ENCODE peak calls at places on chromosomes 16 and 17, in seven cellular contexts. P is ecto neural progenitor cell; Y is T-cell; D is stimulated activated CD8-positive, alpha-beta memory T cell treated with anti-CD3 and anti-CD28 coated beads, Interleukin-2, amount 100 ng/mL, for 48 hours; S is HT-29; N is left cardiac atrium; E is NCI-H1694. K is an unnamed sample.

GRCh38 chr17:72976971-72977767 is 115.3 kb downstream of the SLC39A11 start:
- DNase-seq in P (no peak), Y (no peak), D (no peak), S (peak; percentile 85), N (peak; percentile 59), E (no peak), K (peak; percentile 86)

GRCh38 chr17:1713878-1714487 is 3.8 kb upstream of the TLCD2 start:
- DNase-seq in P (peak; percentile 83), Y (no peak), D (no peak), S (peak; percentile 68), N (no peak), E (peak; percentile 57), K (peak; percentile 48)

GRCh38 chr17:38779965-38780752 is 19.2 kb downstream of the PIP4K2B start:
- DNase-seq in P (no peak), Y (no peak), D (no peak), S (no peak), N (no peak), E (no peak), K (no peak)

GRCh38 chr16:29806096-29806579 is at the start of gene MAZ:
- DNase-seq in P (no peak), Y (no peak), D (peak; percentile 74), S (no peak), N (no peak), E (peak; percentile 74), K (peak; percentile 91)

GRCh38 chr16:73171380-73171779 is 123.5 kb upstream of the ZFHX3 start:
- DNase-seq in P (no peak), Y (no peak), D (no peak), S (no peak), N (no peak), E (peak; percentile 70), K (no peak)

GRCh38 chr16:16857603-16858283 is 478.8 kb downstream of the NPIPA7 start:
- DNase-seq in P (no peak), Y (no peak), D (no peak), S (no peak), N (no peak), E (no peak), K (no peak)

GRCh38 chr16:23857901-23858300 is 22.1 kb downstream of the PRKCB start:
- DNase-seq in P (no peak), Y (no peak), D (no peak), S (no peak), N (no peak), E (no peak), K (no peak)

GRCh38 chr17:15915996-15916395 is 28.9 kb upstream of the ADORA2B start:
- DNase-seq in P (no peak), Y (no peak), D (no peak), S (no peak), N (no peak), E (no peak), K (no peak)

GRCh38 chr16:67378642-67379041 is 14.7 kb downstream of the TPPP3 start:
- DNase-seq in P (no peak), Y (no peak), D (no peak), S (no peak), N (no peak), E (no peak), K (peak; percentile 24)

GRCh38 chr17:61132524-61133025 is 267.1 kb upstream of the TBX2 start:
- DNase-seq in P (no peak), Y (no peak), D (no peak), S (peak; percentile 30), N (no peak), E (no peak), K (no peak)

GRCh38 chr17:79809530-79810137 is 12.8 kb upstream of the CBX8 start:
- DNase-seq in P (no peak), Y (no peak), D (no peak), S (peak; percentile 61), N (no peak), E (no peak), K (no peak)

GRCh38 chr16:27377666-27378485 is 24.1 kb upstream of the IL21R start:
- DNase-seq in P (no peak), Y (no peak), D (no peak), S (no peak), N (no peak), E (no peak), K (no peak)

GRCh38 chr17:61454932-61455753 is 2.9 kb downstream of the TBX4 start:
- DNase-seq in P (peak; percentile 66), Y (no peak), D (no peak), S (no peak), N (no peak), E (no peak), K (no peak)

GRCh38 chr17:56358651-56359050 is 205.4 kb downstream of the ANKFN1 start:
- DNase-seq in P (no peak), Y (no peak), D (no peak), S (no peak), N (no peak), E (no peak), K (no peak)

GRCh38 chr17:80835816-80836657 is 155.6 kb upstream of the CHMP6 start:
- DNase-seq in P (no peak), Y (no peak), D (no peak), S (no peak), N (no peak), E (no peak), K (no peak)

GRCh38 chr16:77657016-77657415 is 65.3 kb upstream of the NUDT7 start:
- DNase-seq in P (peak; percentile 48), Y (no peak), D (no peak), S (no peak), N (no peak), E (no peak), K (peak; percentile 78)

GRCh38 chr17:13597723-13598347 is 3.9 kb downstream of the HS3ST3A1 start:
- DNase-seq in P (no peak), Y (no peak), D (no peak), S (peak; percentile 27), N (no peak), E (no peak), K (peak; percentile 62)

GRCh38 chr16:86854895-86855294 is 276.5 kb downstream of the FOXL1 start:
- DNase-seq in P (no peak), Y (no peak), D (no peak), S (no peak), N (no peak), E (no peak), K (no peak)

GRCh38 chr17:73698966-73699365 is 54.7 kb upstream of the SDK2 start:
- DNase-seq in P (peak; percentile 36), Y (no peak), D (no peak), S (no peak), N (no peak), E (no peak), K (no peak)

GRCh38 chr16:54931041-54931756 is 534 bp downstream of the IRX5 start:
- DNase-seq in P (peak; percentile 77), Y (no peak), D (no peak), S (peak; percentile 42), N (peak; percentile 43), E (no peak), K (no peak)

GRCh38 chr16:81821422-81822128 is 42.5 kb downstream of the PLCG2 start:
- DNase-seq in P (no peak), Y (no peak), D (no peak), S (no peak), N (no peak), E (no peak), K (no peak)

GRCh38 chr16:60674241-60674640 is 1362.0 kb downstream of the CDH8 start:
- DNase-seq in P (no peak), Y (no peak), D (no peak), S (no peak), N (no peak), E (no peak), K (no peak)

GRCh38 chr16:347203-347602 is 5.3 kb downstream of the AXIN1 start:
- DNase-seq in P (no peak), Y (no peak), D (no peak), S (no peak), N (no peak), E (no peak), K (no peak)

GRCh38 chr16:14289692-14290340 is 218.7 kb downstream of the MRTFB start:
- DNase-seq in P (peak; percentile 47), Y (no peak), D (no peak), S (peak; percentile 39), N (no peak), E (no peak), K (peak; percentile 26)

GRCh38 chr17:50950002-50950877 is 84.1 kb upstream of the TOB1 start:
- DNase-seq in P (peak; percentile 81), Y (peak; percentile 27), D (no peak), S (peak; percentile 88), N (peak; percentile 82), E (peak; percentile 55), K (peak; percentile 70)

GRCh38 chr17:30422171-30422570 is 43.4 kb downstream of the CPD start:
- DNase-seq in P (no peak), Y (no peak), D (no peak), S (no peak), N (no peak), E (no peak), K (peak; percentile 75)

GRCh38 chr17:64212122-64212521 is 50.9 kb downstream of the TEX2 start:
- DNase-seq in P (no peak), Y (no peak), D (no peak), S (no peak), N (no peak), E (no peak), K (peak; percentile 87)

GRCh38 chr17:60102632-60103047 is 23.9 kb upstream of the HEATR6 start:
- DNase-seq in P (no peak), Y (no peak), D (no peak), S (no peak), N (peak; percentile 27), E (no peak), K (peak; percentile 78)

GRCh38 chr16:2799852-2800226 is 1.6 kb downstream of the PRSS41 start:
- DNase-seq in P (no peak), Y (no peak), D (no peak), S (peak; percentile 36), N (no peak), E (peak; percentile 58), K (peak; percentile 63)

GRCh38 chr17:75010683-75011406 is 1.6 kb upstream of the MRPL58 start:
- DNase-seq in P (no peak), Y (no peak), D (no peak), S (peak; percentile 83), N (no peak), E (peak; percentile 86), K (peak; percentile 73)

GRCh38 chr16:2857451-2858244 is at the start of gene PRSS22:
- DNase-seq in P (no peak), Y (no peak), D (no peak), S (peak; percentile 90), N (no peak), E (no peak), K (no peak)

GRCh38 chr17:50198026-50198669 is 3.3 kb downstream of the COL1A1 start:
- DNase-seq in P (no peak), Y (peak; percentile 45), D (peak; percentile 27), S (peak; percentile 86), N (peak; percentile 68), E (peak; percentile 70), K (peak; percentile 69)

GRCh38 chr16:28901862-28902261 is 23.2 kb downstream of the RABEP2 start:
- DNase-seq in P (no peak), Y (no peak), D (no peak), S (no peak), N (no peak), E (no peak), K (no peak)

GRCh38 chr17:80438806-80439205 is 23.8 kb downstream of the ENDOV start:
- DNase-seq in P (no peak), Y (no peak), D (no peak), S (no peak), N (no peak), E (no peak), K (no peak)

GRCh38 chr16:22161999-22162657 is at the start of gene SDR42E2:
- DNase-seq in P (peak; percentile 60), Y (peak; percentile 19), D (peak; percentile 14), S (peak; percentile 19), N (no peak), E (no peak), K (no peak)

GRCh38 chr17:22599322-22599721 is 907.0 kb downstream of the KCNJ18 start:
- DNase-seq in P (no peak), Y (no peak), D (no peak), S (no peak), N (no peak), E (no peak), K (no peak)

GRCh38 chr17:41340934-41341861 is 9.4 kb downstream of the KRT33A start:
- DNase-seq in P (no peak), Y (peak; percentile 69), D (peak; percentile 16), S (no peak), N (no peak), E (no peak), K (no peak)

GRCh38 chr16:1990336-1991134 is 765 bp downstream of the SYNGR3 start:
- DNase-seq in P (peak; percentile 69), Y (no peak), D (no peak), S (no peak), N (no peak), E (no peak), K (no peak)

K was measured in amniotic epithelial cell.